ENCODE peak calls at places on chromosomes 2 and 18, in four cellular contexts. L is A549, D is endothelial cell of umbilical vein, I is K562. U is an unnamed sample.

GRCh38 chr18:59200787-59201186 is 19.2 kb upstream of the GRP start:
- DNase-seq in I (no peak), D (no peak), L (peak; percentile 9), U (no peak)

GRCh38 chr2:162686336-162686735 is 152.2 kb downstream of the KCNH7 start:
- DNase-seq in L (no peak), I (no peak), D (no peak), U (no peak)

GRCh38 chr2:19753818-19754217 is 148.0 kb downstream of the TTC32 start:
- DNase-seq in D (no peak), I (no peak), L (no peak), U (no peak)

GRCh38 chr2:207640661-207641060 is 15.5 kb upstream of the METTL21A start:
- DNase-seq in D (no peak), L (no peak), I (no peak), U (no peak)

GRCh38 chr2:79627237-79627636 is 114.4 kb downstream of the CTNNA2 start:
- DNase-seq in D (no peak), I (no peak), L (no peak), U (no peak)

GRCh38 chr2:120542911-120543527 is 192.6 kb upstream of the GLI2 start:
- DNase-seq in D (no peak), L (no peak), I (no peak), U (no peak)

GRCh38 chr2:101152195-101153076 is 1.3 kb upstream of the TBC1D8 start:
- DNase-seq in D (peak; percentile 79), I (no peak), L (peak; percentile 79), U (no peak)

GRCh38 chr2:241891315-241891987 is 21.9 kb downstream of the RTP5 start:
- DNase-seq in I (no peak), D (no peak), L (no peak), U (no peak)

GRCh38 chr2:25617948-25618646 is 55.3 kb downstream of the DTNB start:
- DNase-seq in D (peak; percentile 97), I (no peak), L (peak; percentile 52), U (no peak)

GRCh38 chr2:25340340-25340886 is 1.3 kb downstream of the DNMT3A start:
- DNase-seq in I (peak; percentile 65), L (no peak), D (no peak), U (no peak)

GRCh38 chr18:41513438-41513837 is 441.6 kb upstream of the PIK3C3 start:
- DNase-seq in D (no peak), I (no peak), L (no peak), U (no peak)

GRCh38 chr2:235804676-235805075 is 310.8 kb downstream of the AGAP1 start:
- DNase-seq in D (no peak), I (no peak), L (no peak), U (no peak)

GRCh38 chr2:105557021-105557420 is 158.2 kb upstream of the FHL2 start:
- DNase-seq in I (no peak), D (peak; percentile 17), L (no peak), U (no peak)

GRCh38 chr2:237134831-237135230 is 49.1 kb downstream of the COPS8 start:
- DNase-seq in L (no peak), D (no peak), I (no peak), U (no peak)

GRCh38 chr2:96265349-96265839 is 403 bp downstream of the TMEM127 start:
- DNase-seq in L (no peak), D (peak; percentile 46), I (peak; percentile 80), U (no peak)

GRCh38 chr2:201057715-201058248 is 13.7 kb downstream of the HYCC2 start:
- DNase-seq in I (no peak), L (no peak), D (no peak), U (no peak)

GRCh38 chr2:95359035-95359434 is 43.5 kb upstream of the FAHD2A start:
- DNase-seq in L (no peak), D (no peak), I (no peak), U (no peak)

GRCh38 chr2:236512902-236513433 is 56.7 kb upstream of the ACKR3 start:
- DNase-seq in D (peak; percentile 42), L (peak; percentile 47), I (peak; percentile 39), U (peak; percentile 53)

GRCh38 chr2:50769416-50769815 is 262.5 kb downstream of the NRXN1 start:
- DNase-seq in I (no peak), D (no peak), L (no peak), U (no peak)

GRCh38 chr18:42028232-42028832 is 73.3 kb downstream of the PIK3C3 start:
- DNase-seq in L (peak; percentile 9), D (peak; percentile 47), I (peak; percentile 32), U (no peak)

GRCh38 chr18:44805643-44806042 is 125.0 kb downstream of the SETBP1 start:
- DNase-seq in D (no peak), L (no peak), I (no peak), U (no peak)

GRCh38 chr2:112767693-112768380 is 3.4 kb upstream of the CKAP2L start:
- DNase-seq in I (no peak), L (no peak), D (peak; percentile 25), U (no peak)

GRCh38 chr2:143261986-143262784 is 133.0 kb downstream of the ARHGAP15 start:
- DNase-seq in L (no peak), I (no peak), D (no peak), U (no peak)

GRCh38 chr2:127590386-127591190 is 55.1 kb downstream of the MYO7B start:
- DNase-seq in I (no peak), D (no peak), L (no peak), U (no peak)

GRCh38 chr2:230642966-230643365 is 69.7 kb upstream of the CAB39 start:
- DNase-seq in D (no peak), L (no peak), I (no peak), U (no peak)

GRCh38 chr2:230640540-230641011 is 72.1 kb upstream of the CAB39 start:
- DNase-seq in D (no peak), L (peak; percentile 41), I (no peak), U (no peak)

GRCh38 chr2:230643576-230644291 is 68.9 kb upstream of the CAB39 start:
- DNase-seq in D (no peak), I (no peak), L (no peak), U (no peak)
- TF ChIP-seq POLR2A in D (no peak), I (no peak), L (no peak), U (no peak)

DNA sequence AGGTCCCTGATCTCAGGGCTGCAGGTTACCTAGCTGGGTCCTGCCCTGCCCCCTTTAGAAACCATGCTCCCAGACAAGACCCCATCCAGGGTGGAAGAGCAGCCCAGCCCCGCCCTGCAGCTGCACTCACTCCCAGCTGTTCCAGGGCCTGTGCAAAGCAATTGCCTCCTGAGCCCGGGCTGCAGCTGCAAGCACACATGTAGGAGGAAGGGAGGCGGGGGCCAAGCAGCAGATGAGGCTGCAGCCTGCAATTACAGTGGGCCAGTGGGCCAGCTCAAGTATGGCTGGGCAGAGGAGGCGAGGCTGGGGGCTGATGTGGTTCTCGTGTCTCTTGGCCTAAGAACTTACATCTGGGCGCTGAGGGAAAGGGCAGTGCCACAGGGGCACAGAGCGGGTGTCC is 65.4 kb upstream of the TUBA3E start:
- DNase-seq in I (no peak), D (no peak), L (no peak), U (no peak)
- TF ChIP-seq JUN in I (no peak), D (no peak), L (no peak), U (no peak)

GRCh38 chr18:13176847-13177246 is 41.7 kb upstream of the LDLRAD4 start:
- DNase-seq in D (no peak), L (no peak), I (peak; percentile 3), U (no peak)
- TF ChIP-seq POLR2A in D (no peak), L (no peak), I (no peak), U (no peak)

GRCh38 chr2:30147196-30147714 is 448 bp downstream of the YPEL5 start:
- DNase-seq in D (no peak), I (peak; percentile 54), L (no peak), U (no peak)
- TF ChIP-seq JUN in D (no peak), I (no peak), L (no peak), U (no peak)

GRCh38 chr2:37925063-37925897 is at the start of gene RMDN2:
- DNase-seq in D (peak; percentile 89), L (peak; percentile 97), I (peak; percentile 84), U (peak; percentile 90)
- TF ChIP-seq POLR2A in D (peak; percentile 95), L (peak; percentile 96), I (peak; percentile 89), U (peak; percentile 79)

GRCh38 chr2:122525341-122525740 is 769.9 kb downstream of the TSN start:
- DNase-seq in I (no peak), D (no peak), L (no peak), U (no peak)

GRCh38 chr2:122530812-122531211 is 775.4 kb downstream of the TSN start:
- DNase-seq in I (no peak), D (no peak), L (no peak), U (no peak)

GRCh38 chr2:122531803-122532344 is 776.4 kb downstream of the TSN start:
- DNase-seq in L (no peak), D (no peak), I (no peak), U (peak; percentile 98)

GRCh38 chr2:122528958-122529670 is 773.7 kb downstream of the TSN start:
- DNase-seq in D (no peak), I (no peak), L (no peak), U (no peak)

GRCh38 chr2:122528061-122528460 is 772.6 kb downstream of the TSN start:
- DNase-seq in I (no peak), L (no peak), D (no peak), U (no peak)
- TF ChIP-seq JUN in I (no peak), L (no peak), D (no peak), U (no peak)